ENCODE peak calls at places on chromosomes 16 and 17, in six cellular contexts. Q is IMR-90, Y is H9, A is H1, W is trophoblast cell, N is mesenchymal stem cell. S is an unnamed sample. For H3K4me1, the result is how much of the 10 kb centered on the place peaks cover.

GRCh38 chr16:70737377-70738082 is 51.7 kb upstream of the MTSS2 start:
- DNase-seq in A (no peak), W (peak), Q (peak), N (peak), Y (no peak), S (no peak)

GRCh38 chr17:74807376-74807775 is 31.2 kb upstream of the NAT9 start:
- DNase-seq in A (no peak), W (no peak), Q (no peak), N (no peak), Y (no peak), S (no peak)

GRCh38 chr17:82320956-82321927 is 3.8 kb upstream of the CD7 start:
- DNase-seq in Q (no peak), N (peak), A (peak), W (peak), Y (peak), S (peak)

GRCh38 chr17:30222741-30223175 is 12.7 kb downstream of the SLC6A4 start:
- DNase-seq in Q (no peak), Y (no peak), N (no peak), W (no peak), A (no peak), S (no peak)

GRCh38 chr16:67399218-67399733 is 6.0 kb upstream of the TPPP3 start:
- DNase-seq in Q (no peak), W (no peak), Y (peak), N (peak), A (peak), S (peak)

GRCh38 chr16:28130099-28131088 is 66.9 kb upstream of the GSG1L start:
- DNase-seq in A (no peak), Q (no peak), W (no peak), N (peak), Y (no peak), S (no peak)

GRCh38 chr17:73815474-73815873 is 171.2 kb upstream of the SDK2 start:
- DNase-seq in A (no peak), N (no peak), Y (peak), Q (no peak), W (no peak), S (no peak)

GRCh38 chr17:49183341-49183740 is 27.0 kb downstream of the GNGT2 start:
- DNase-seq in Y (no peak), W (no peak), N (no peak), Q (no peak), A (no peak), S (no peak)

GRCh38 chr17:76094046-76094445 is 9.5 kb downstream of the EXOC7 start:
- DNase-seq in A (no peak), Y (no peak), W (no peak), N (no peak), Q (no peak), S (no peak)

GRCh38 chr17:40915721-40916256 is 21.7 kb downstream of the KRT23 start:
- DNase-seq in Q (peak), W (peak), Y (no peak), N (peak), A (no peak), S (no peak)

GRCh38 chr16:55277536-55277935 is 46.5 kb upstream of the IRX6 start:
- DNase-seq in W (no peak), Y (no peak), N (no peak), A (no peak), Q (no peak), S (peak)

GRCh38 chr17:81013642-81014041 is 21.3 kb upstream of the BAIAP2 start:
- DNase-seq in A (no peak), Q (no peak), Y (no peak), N (no peak), W (no peak), S (no peak)

GRCh38 chr17:57108656-57109392 is 23.8 kb downstream of the AKAP1 start:
- DNase-seq in N (no peak), Q (no peak), A (no peak), Y (no peak), W (no peak), S (no peak)

GRCh38 chr16:88534731-88535141 is 35.5 kb upstream of the ZC3H18 start:
- DNase-seq in N (peak), W (peak), A (no peak), Q (peak), Y (no peak), S (peak)

GRCh38 chr17:5587431-5588032 is 3.2 kb upstream of the NLRP1 start:
- DNase-seq in N (peak), Q (peak), Y (no peak), W (peak), A (no peak), S (peak)

GRCh38 chr16:57993452-57993851 is 7.0 kb downstream of the ZNF319 start:
- DNase-seq in A (no peak), W (no peak), Q (no peak), Y (no peak), N (no peak), S (no peak)

GRCh38 chr17:62704381-62704971 is 77.0 kb downstream of the MRC2 start:
- DNase-seq in N (peak), Y (peak), W (peak), Q (peak), A (peak), S (peak)

GRCh38 chr16:3774156-3774767 is 56.9 kb upstream of the TRAP1 start:
- DNase-seq in Y (no peak), Q (peak), W (no peak), A (no peak), N (no peak), S (no peak)

GRCh38 chr17:81922566-81923301 is 4.8 kb upstream of the SIRT7 start:
- DNase-seq in Y (no peak), W (no peak), N (no peak), A (no peak), Q (no peak), S (no peak)

GRCh38 chr17:29566473-29567361 is at the start of gene ABHD15:
- DNase-seq in Y (peak), N (peak), W (peak), A (peak), Q (peak), S (peak)

GRCh38 chr16:75820672-75821071 is 94.4 kb upstream of the CPHXL start:
- DNase-seq in N (no peak), Y (peak), W (peak), Q (no peak), A (no peak), S (peak)

GRCh38 chr16:35743101-35743692 is 2283.8 kb downstream of the TP53TG3F start:
- DNase-seq in Y (no peak), Q (no peak), N (no peak), A (no peak), W (no peak), S (no peak)

GRCh38 chr16:75110637-75111513 is 5.7 kb downstream of the LDHD start:
- DNase-seq in A (peak), Y (peak), Q (peak), W (peak), N (peak), S (peak)

GRCh38 chr16:1152651-1153259 is at the start of gene CACNA1H:
- DNase-seq in W (no peak), N (no peak), A (peak), Q (no peak), Y (peak), S (peak)

GRCh38 chr17:57691939-57692338 is 53.2 kb downstream of the CCDC182 start:
- DNase-seq in Q (no peak), A (no peak), Y (no peak), N (no peak), W (no peak), S (no peak)

GRCh38 chr16:13483121-13483520 is 436.8 kb upstream of the ERCC4 start:
- DNase-seq in Q (no peak), W (no peak), N (no peak), Y (no peak), A (no peak), S (no peak)

GRCh38 chr17:62897706-62898105 is 68.3 kb upstream of the TANC2 start:
- DNase-seq in Y (no peak), N (no peak), Q (no peak), W (no peak), A (no peak), S (no peak)

GRCh38 chr16:84746875-84747274 is 47.1 kb downstream of the USP10 start:
- DNase-seq in N (no peak), Q (no peak), Y (no peak), A (no peak), W (peak), S (no peak)

GRCh38 chr16:86679490-86679889 is 101.1 kb downstream of the FOXL1 start:
- DNase-seq in A (no peak), W (no peak), Y (no peak), Q (no peak), N (no peak), S (no peak)

GRCh38 chr17:50507871-50508572 is at the start of gene MYCBPAP:
- DNase-seq in A (peak), Y (peak), N (peak), W (peak), Q (peak), S (peak)

GRCh38 chr17:13550291-13550690 is 51.4 kb downstream of the HS3ST3A1 start:
- DNase-seq in A (no peak), W (no peak), Q (peak), N (no peak), Y (no peak), S (no peak)

GRCh38 chr17:38701504-38702165 is 3.4 kb upstream of the MLLT6 start:
- DNase-seq in W (peak), N (peak), Y (no peak), Q (peak), A (no peak), S (peak)

GRCh38 chr17:3582921-3583320 is 25.3 kb upstream of the TRPV3 start:
- DNase-seq in Q (no peak), W (no peak), A (no peak), Y (no peak), N (no peak), S (no peak)

GRCh38 chr16:67528870-67529638 is 425 bp downstream of the RIPOR1 start:
- DNase-seq in Q (peak), Y (no peak), A (peak), W (peak), N (peak), S (peak)

GRCh38 chr16:64615647-64616280 is 506.1 kb downstream of the CDH11 start:
- DNase-seq in W (no peak), Q (peak), Y (peak), A (peak), N (peak), S (peak)

GRCh38 chr17:74579910-74580309 is 12.2 kb downstream of the CD300LD start:
- DNase-seq in W (no peak), Q (no peak), N (no peak), A (no peak), Y (no peak), S (no peak)

GRCh38 chr17:31907342-31907975 is 6.0 kb upstream of the UTP6 start:
- DNase-seq in A (no peak), W (no peak), N (no peak), Q (peak), Y (no peak), S (peak)

GRCh38 chr17:75239214-75239613 is 22.2 kb downstream of the GGA3 start:
- DNase-seq in Y (no peak), Q (no peak), N (no peak), W (no peak), A (no peak), S (no peak)

GRCh38 chr17:10089221-10089799 is 109.1 kb downstream of the GAS7 start:
- DNase-seq in N (peak), Q (peak), A (no peak), W (no peak), Y (no peak), S (no peak)

DNA sequence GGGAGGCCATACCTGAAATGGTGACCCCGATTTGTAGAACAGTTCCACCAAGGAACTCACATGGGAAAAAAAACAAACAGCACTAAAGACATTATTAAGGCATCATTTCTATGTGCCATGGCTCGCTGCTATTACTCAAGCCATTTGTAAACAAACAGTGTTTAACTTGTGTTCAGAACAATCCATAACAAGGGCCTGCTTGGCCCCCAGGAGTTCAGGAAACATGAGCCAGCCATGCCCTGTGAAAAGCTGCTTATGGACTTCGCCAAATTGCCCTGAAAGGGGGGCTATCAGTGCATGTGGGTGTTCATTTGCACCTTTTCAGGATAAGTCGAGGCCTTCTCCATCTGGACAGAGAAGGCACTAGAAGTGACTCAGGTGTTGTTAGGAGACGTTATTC is 8.0 kb downstream of the POLR3K start:
- DNase-seq in Y (no peak), Q (no peak), W (no peak), A (no peak), N (no peak), S (no peak)
- H3K4me1 ChIP-seq in Y (under half), Q (under half), W (under half), A (under half), N (under half), S (under half)

GRCh38 chr17:18990331-18990730 is 14.2 kb downstream of the FAM83G start:
- DNase-seq in W (no peak), Q (no peak), A (no peak), N (no peak), Y (no peak), S (no peak)
- H3K23ac ChIP-seq in W (no peak), Q (no peak), A (no peak), N (no peak), Y (no peak), S (no peak)

GRCh38 chr17:16106161-16106891 is 106.7 kb downstream of the TTC19 start:
- DNase-seq in Y (no peak), N (peak), A (no peak), Q (peak), W (no peak), S (no peak)
- H3K27ac ChIP-seq in Y (no peak), N (no peak), A (no peak), Q (no peak), W (no peak), S (no peak)

DNA sequence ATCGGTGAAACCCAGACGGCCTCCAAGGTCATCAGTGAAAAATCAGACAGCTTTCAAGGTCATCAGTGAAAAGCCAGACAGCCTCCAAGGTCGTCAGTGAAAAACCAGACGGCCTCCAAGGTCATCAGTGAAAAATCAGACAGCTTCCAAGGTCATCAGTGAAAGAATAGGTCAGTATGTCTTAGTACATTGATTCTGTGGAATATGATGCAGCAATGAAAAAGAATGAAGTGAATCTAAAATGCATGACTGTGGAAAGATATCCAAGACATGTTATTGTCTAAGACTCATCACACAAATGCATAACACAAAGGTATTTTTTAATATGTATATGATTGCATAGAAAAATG is 72.5 kb downstream of the CMIP start:
- DNase-seq in W (no peak), N (no peak), Y (no peak), A (no peak), Q (no peak), S (no peak)
- H3K4me1 ChIP-seq in W (half or more), N (under half), Y (under half), A (under half), Q (under half), S (under half)

GRCh38 chr16:79769320-79770243 is 169.0 kb upstream of the MAF start:
- DNase-seq in A (no peak), Y (no peak), N (no peak), W (no peak), Q (no peak), S (no peak)
- H3K23ac ChIP-seq in A (no peak), Y (no peak), N (no peak), W (no peak), Q (no peak), S (peak)

S was measured in mesendoderm.